ENCODE peak calls at places on chromosomes 1 and 21, in six cellular contexts. Q is tibial artery, J is transverse colon, W is heart left ventricle, M is mesendoderm, S is fibroblast of lung. B is an unnamed sample. For H3K4me1, the result is how much of the 10 kb centered on the place peaks cover.

GRCh38 chr1:53043271-53043670 is 18.7 kb upstream of the PODN start:
- DNase-seq in Q (no peak), W (no peak), M (no peak), J (no peak), S (peak), B (no peak)

GRCh38 chr1:211089536-211089935 is 44.4 kb downstream of the KCNH1 start:
- DNase-seq in S (peak), M (no peak), W (no peak), Q (no peak), J (no peak), B (no peak)

GRCh38 chr1:56070601-56071000 is 508.8 kb downstream of the PLPP3 start:
- DNase-seq in M (no peak), W (no peak), S (peak), J (no peak), Q (no peak), B (no peak)

GRCh38 chr1:233379869-233380438 is 52.4 kb downstream of the MAP3K21 start:
- DNase-seq in M (no peak), Q (no peak), J (no peak), S (no peak), W (no peak), B (no peak)

GRCh38 chr1:240608707-240609106 is 3.2 kb downstream of the GREM2 start:
- DNase-seq in Q (no peak), S (no peak), M (peak), W (no peak), J (peak), B (no peak)

GRCh38 chr1:157124855-157125254 is 13.3 kb downstream of the ETV3 start:
- DNase-seq in Q (no peak), W (no peak), S (no peak), J (no peak), M (no peak), B (no peak)

GRCh38 chr1:36911631-36912364 is 122.5 kb downstream of the GRIK3 start:
- DNase-seq in M (no peak), W (no peak), J (no peak), Q (no peak), S (no peak), B (no peak)

GRCh38 chr21:41926068-41926806 is 27.6 kb downstream of the C2CD2 start:
- DNase-seq in J (no peak), M (peak), S (peak), W (no peak), Q (no peak), B (peak)

GRCh38 chr21:35428927-35429326 is 379.8 kb upstream of the RUNX1 start:
- DNase-seq in W (no peak), Q (no peak), S (no peak), J (no peak), M (no peak), B (no peak)

GRCh38 chr1:245124241-245124640 is 30.5 kb upstream of the KIF26B start:
- DNase-seq in W (no peak), M (no peak), J (no peak), Q (no peak), S (no peak), B (no peak)

DNA sequence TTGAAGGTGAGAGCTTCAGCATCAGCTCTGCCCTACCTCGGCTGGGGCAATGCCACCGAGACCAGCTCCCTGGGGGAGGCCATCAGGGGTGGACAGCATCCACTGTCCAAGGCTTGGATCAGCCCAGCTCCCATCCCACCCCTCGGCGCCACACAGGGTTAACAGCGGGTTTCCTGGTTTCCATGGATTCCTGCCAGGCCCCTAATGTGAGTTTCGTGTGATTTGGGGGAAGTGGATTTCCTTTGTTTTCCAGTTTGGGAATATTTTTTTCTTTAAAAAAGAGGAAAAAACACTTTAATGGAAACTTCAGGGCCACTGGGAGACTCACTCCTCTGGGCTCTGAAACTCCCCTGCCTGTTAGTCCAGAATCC is 34.3 kb downstream of the CASZ1 start:
- DNase-seq in Q (no peak), W (no peak), S (no peak), M (no peak), J (no peak), B (no peak)
- H3K4me1 ChIP-seq in Q (under half), W (half or more), S (under half), M (under half), J (half or more), B (under half)

GRCh38 chr1:224432141-224432540 is 2.5 kb downstream of the WDR26 start:
- DNase-seq in W (no peak), M (no peak), S (no peak), J (no peak), Q (no peak), B (no peak)
- H3K4me1 ChIP-seq in W (under half), M (under half), S (under half), J (under half), Q (under half), B (under half)

GRCh38 chr1:228211871-228212414 is 4.1 kb downstream of the OBSCN start:
- DNase-seq in Q (no peak), W (no peak), S (no peak), J (no peak), M (no peak), B (no peak)
- H3K4me1 ChIP-seq in Q (under half), W (under half), S (under half), J (under half), M (under half), B (under half)

DNA sequence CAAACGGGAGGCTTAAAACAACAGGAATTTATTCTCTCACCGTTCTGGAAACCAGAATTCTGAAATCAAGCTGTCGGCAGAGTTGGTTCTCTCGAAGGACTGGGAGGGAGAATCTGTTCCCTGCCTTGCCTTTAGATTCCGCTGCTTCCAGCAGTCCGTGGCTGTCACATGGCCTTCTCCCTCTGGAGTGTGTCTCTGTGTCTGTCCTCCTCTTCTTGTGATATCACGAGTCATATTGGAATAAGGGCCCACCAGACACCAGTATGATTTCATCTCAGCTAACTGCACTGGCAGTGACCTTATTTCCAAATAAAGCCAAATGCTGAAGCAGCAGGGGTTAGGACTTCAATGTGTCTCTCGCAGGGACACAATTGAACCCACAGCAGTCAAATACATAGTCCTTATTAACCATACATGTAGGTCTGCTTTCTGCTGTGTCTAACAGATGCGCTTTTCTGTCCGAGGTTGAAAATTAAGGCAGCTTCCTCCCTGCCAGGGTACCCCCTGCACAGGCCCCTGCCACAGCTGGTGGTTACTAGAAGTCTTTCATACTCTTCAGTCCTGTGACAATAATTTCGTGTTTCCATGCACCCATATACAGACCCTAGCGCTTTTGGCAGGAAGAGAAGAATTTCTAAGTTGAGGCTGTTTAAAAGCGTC is 182.0 kb downstream of the ETS2 start:
- DNase-seq in J (no peak), S (no peak), W (no peak), Q (no peak), M (no peak), B (no peak)
- H3K4me1 ChIP-seq in J (under half), S (half or more), W (half or more), Q (under half), M (under half), B (under half)

DNA sequence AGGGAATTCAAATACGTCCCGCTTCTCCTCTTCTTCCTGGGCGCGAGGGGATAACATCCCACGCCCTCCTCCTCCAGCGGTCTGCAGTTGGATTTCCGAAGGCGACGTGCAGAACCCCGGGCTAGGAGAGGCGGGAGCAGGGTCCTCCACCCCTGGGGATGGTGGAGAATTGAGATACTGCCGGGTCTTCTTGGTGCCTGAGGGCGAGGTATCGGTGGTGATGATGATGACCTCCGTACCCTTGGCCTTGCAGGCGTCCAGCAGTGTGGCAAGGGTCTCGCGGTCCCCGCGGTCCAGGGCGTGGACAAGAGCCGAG is 3.2 kb upstream of the LIX1L start:
- DNase-seq in J (no peak), S (no peak), M (no peak), W (no peak), Q (no peak), B (no peak)
- H3K4me1 ChIP-seq in J (half or more), S (under half), M (under half), W (under half), Q (under half), B (under half)

DNA sequence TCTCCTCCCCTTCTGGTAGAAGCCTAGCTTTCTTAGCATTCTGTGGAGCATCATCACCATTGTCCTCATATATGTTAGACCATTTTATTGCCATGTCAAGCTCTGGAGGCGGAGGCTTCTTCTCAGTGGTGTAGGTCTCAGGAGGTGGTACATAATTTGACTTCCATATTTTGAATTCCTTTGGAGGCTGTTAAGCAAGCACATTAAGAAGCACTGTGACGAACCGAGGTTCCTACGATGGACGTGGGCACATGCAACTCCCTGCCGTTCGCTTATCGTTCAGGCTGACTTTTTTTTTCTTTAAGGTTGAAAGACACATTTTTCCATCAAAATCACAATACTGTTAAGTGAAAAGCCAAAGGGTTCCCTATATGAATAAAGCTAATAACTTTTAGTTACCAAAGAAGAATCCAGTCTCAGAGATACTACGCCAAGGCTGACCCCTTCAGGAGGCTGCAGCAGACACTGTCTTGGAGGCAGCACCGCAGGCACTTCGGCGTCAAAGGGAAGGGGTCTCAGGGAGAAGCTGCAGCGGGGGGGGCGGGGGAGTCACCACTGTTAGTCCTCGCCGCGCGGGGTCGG is 835 bp downstream of the C1orf52 start:
- DNase-seq in S (peak), Q (no peak), M (peak), W (no peak), J (no peak), B (no peak)
- H3K4me1 ChIP-seq in S (under half), Q (under half), M (under half), W (under half), J (under half), B (under half)

GRCh38 chr1:200409761-200410565 is at the start of gene ZNF281:
- DNase-seq in W (peak), J (peak), M (peak), S (peak), Q (peak), B (peak)

GRCh38 chr1:200410566-200410878 is 686 bp upstream of the ZNF281 start:
- DNase-seq in J (peak), W (no peak), Q (no peak), S (peak), M (peak), B (no peak)

GRCh38 chr1:200406161-200406797 is 3.6 kb downstream of the ZNF281 start:
- DNase-seq in Q (no peak), W (no peak), M (no peak), S (no peak), J (no peak), B (no peak)

GRCh38 chr1:200411406-200412257 is 1.8 kb upstream of the ZNF281 start:
- DNase-seq in S (no peak), J (no peak), M (peak), Q (no peak), W (no peak), B (no peak)

DNA sequence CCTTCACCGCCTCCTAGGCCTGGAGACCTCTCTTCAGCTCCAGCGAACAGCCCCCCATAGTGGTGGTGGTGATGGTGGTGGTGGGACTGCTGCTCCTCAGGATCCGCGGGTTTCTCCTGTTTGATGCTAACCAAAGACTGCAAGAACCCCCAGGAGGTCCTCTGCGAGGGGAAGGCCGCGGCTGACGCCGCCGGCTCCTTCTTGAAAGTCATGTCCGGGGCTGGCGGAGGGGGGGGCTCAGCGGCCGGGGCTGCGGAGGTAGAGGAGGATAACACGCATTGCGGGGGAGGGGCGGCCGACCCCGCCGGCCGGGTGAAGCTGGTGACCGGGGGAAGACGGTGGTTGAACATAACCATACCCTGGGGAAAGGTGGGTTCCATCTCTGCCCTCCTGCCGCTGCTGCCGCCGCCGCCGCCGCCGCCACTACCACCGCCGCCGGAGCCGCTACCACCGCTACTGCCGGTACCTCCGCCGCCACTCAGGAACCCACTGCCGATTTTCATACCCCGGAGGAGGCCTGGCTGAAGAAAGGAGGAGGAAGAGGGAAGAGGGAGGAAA is 554 bp downstream of the ZNF281 start:
- DNase-seq in Q (peak), M (peak), J (peak), W (peak), S (peak), B (no peak)
- H3K4me1 ChIP-seq in Q (under half), M (under half), J (under half), W (under half), S (under half), B (under half)